ENCODE peak calls at places on chromosomes 2 and 18, in seven cellular contexts. T, D, J, W, R, I and H are unnamed samples.

GRCh38 chr2:182824056-182824758 is 42.2 kb downstream of the FRZB start:
- DNase-seq in T (no peak), D (no peak), J (no peak), W (no peak), R (no peak), I (no peak), H (no peak)

GRCh38 chr2:230668184-230668938 is 44.3 kb upstream of the CAB39 start:
- DNase-seq in T (peak), D (peak), J (no peak), W (peak), R (peak), I (no peak), H (no peak)

GRCh38 chr18:63591725-63592124 is 4.6 kb downstream of the SERPINB13 start:
- DNase-seq in T (no peak), D (no peak), J (no peak), W (no peak), R (no peak), I (no peak), H (peak)

GRCh38 chr2:74457129-74457548 is 1.1 kb upstream of the WBP1 start:
- DNase-seq in T (peak), D (peak), J (no peak), W (peak), R (peak), I (no peak), H (no peak)

GRCh38 chr2:215773728-215774127 is 239.6 kb downstream of the MREG start:
- DNase-seq in T (peak), D (no peak), J (peak), W (peak), R (peak), I (no peak), H (peak)

GRCh38 chr2:41836944-41837343 is 210.9 kb upstream of the PKDCC start:
- DNase-seq in T (peak), D (peak), J (no peak), W (peak), R (peak), I (no peak), H (peak)

GRCh38 chr2:199841409-199841808 is 9.6 kb downstream of the FTCDNL1 start:
- DNase-seq in T (no peak), D (no peak), J (no peak), W (no peak), R (no peak), I (no peak), H (no peak)

GRCh38 chr2:128448331-128449225 is 129.9 kb upstream of the HS6ST1 start:
- DNase-seq in T (no peak), D (no peak), J (no peak), W (no peak), R (no peak), I (no peak), H (no peak)

GRCh38 chr2:43758738-43759137 is 15.1 kb upstream of the DYNC2LI1 start:
- DNase-seq in T (peak), D (no peak), J (no peak), W (peak), R (peak), I (no peak), H (peak)

GRCh38 chr2:150621800-150622199 is 134.3 kb upstream of the RND3 start:
- DNase-seq in T (peak), D (no peak), J (no peak), W (peak), R (peak), I (no peak), H (peak)

GRCh38 chr2:29066271-29066860 is 8.0 kb downstream of the PCARE start:
- DNase-seq in T (peak), D (no peak), J (peak), W (peak), R (peak), I (no peak), H (peak)

GRCh38 chr18:8217041-8217564 is 392.1 kb upstream of the RAB12 start:
- DNase-seq in T (peak), D (no peak), J (no peak), W (peak), R (peak), I (no peak), H (no peak)

GRCh38 chr18:48813833-48814489 is 136.8 kb downstream of the SMAD7 start:
- DNase-seq in T (peak), D (no peak), J (no peak), W (peak), R (no peak), I (no peak), H (peak)

GRCh38 chr2:111900859-111901258 is 2.5 kb downstream of the MERTK start:
- DNase-seq in T (peak), D (peak), J (peak), W (peak), R (peak), I (peak), H (peak)

GRCh38 chr2:68320118-68320641 is 431 bp upstream of the CNRIP1 start:
- DNase-seq in T (no peak), D (no peak), J (no peak), W (no peak), R (peak), I (no peak), H (peak)

GRCh38 chr2:16071039-16071864 is 130.9 kb downstream of the MYCN start:
- DNase-seq in T (no peak), D (no peak), J (no peak), W (no peak), R (no peak), I (no peak), H (no peak)

GRCh38 chr2:135030826-135031225 is 16.4 kb downstream of the MAP3K19 start:
- DNase-seq in T (peak), D (no peak), J (peak), W (peak), R (peak), I (no peak), H (peak)

GRCh38 chr2:184367211-184367610 is 231.1 kb upstream of the ZNF804A start:
- DNase-seq in T (no peak), D (no peak), J (no peak), W (no peak), R (no peak), I (no peak), H (no peak)

GRCh38 chr18:34222025-34222395 is 2.7 kb downstream of the NOL4 start:
- DNase-seq in T (no peak), D (no peak), J (no peak), W (no peak), R (no peak), I (no peak), H (no peak)

GRCh38 chr2:33272001-33272400 is 204.4 kb upstream of the RASGRP3 start:
- DNase-seq in T (peak), D (no peak), J (no peak), W (peak), R (peak), I (no peak), H (peak)

GRCh38 chr18:13608791-13609552 is 117.4 kb downstream of the FAM210A start:
- DNase-seq in T (no peak), D (no peak), J (no peak), W (no peak), R (no peak), I (no peak), H (no peak)

GRCh38 chr2:109333414-109334194 is 204.6 kb downstream of the SH3RF3 start:
- DNase-seq in T (no peak), D (peak), J (peak), W (no peak), R (peak), I (peak), H (peak)

GRCh38 chr2:65666156-65666725 is 233.8 kb upstream of the SPRED2 start:
- DNase-seq in T (peak), D (no peak), J (no peak), W (peak), R (peak), I (no peak), H (no peak)

GRCh38 chr2:28976584-28976983 is 4.5 kb upstream of the TOGARAM2 start:
- DNase-seq in T (peak), D (no peak), J (peak), W (peak), R (peak), I (no peak), H (peak)

GRCh38 chr2:10447300-10448207 is 573 bp downstream of the ODC1 start:
- DNase-seq in T (peak), D (peak), J (peak), W (peak), R (peak), I (peak), H (peak)

GRCh38 chr2:215442392-215442787 is 6.5 kb upstream of the FN1 start:
- DNase-seq in T (no peak), D (no peak), J (no peak), W (no peak), R (no peak), I (no peak), H (no peak)

GRCh38 chr2:12424820-12425219 is 291.9 kb upstream of the TRIB2 start:
- DNase-seq in T (no peak), D (no peak), J (no peak), W (peak), R (no peak), I (no peak), H (peak)

GRCh38 chr18:24818451-24818850 is 358.0 kb downstream of the HRH4 start:
- DNase-seq in T (no peak), D (no peak), J (no peak), W (no peak), R (no peak), I (no peak), H (no peak)

GRCh38 chr18:24126155-24126947 is 12.5 kb upstream of the CABYR start:
- DNase-seq in T (peak), D (no peak), J (no peak), W (peak), R (no peak), I (no peak), H (peak)

GRCh38 chr2:158498043-158498748 is 41.4 kb downstream of the PKP4 start:
- DNase-seq in T (no peak), D (no peak), J (no peak), W (no peak), R (no peak), I (no peak), H (peak)

DNA sequence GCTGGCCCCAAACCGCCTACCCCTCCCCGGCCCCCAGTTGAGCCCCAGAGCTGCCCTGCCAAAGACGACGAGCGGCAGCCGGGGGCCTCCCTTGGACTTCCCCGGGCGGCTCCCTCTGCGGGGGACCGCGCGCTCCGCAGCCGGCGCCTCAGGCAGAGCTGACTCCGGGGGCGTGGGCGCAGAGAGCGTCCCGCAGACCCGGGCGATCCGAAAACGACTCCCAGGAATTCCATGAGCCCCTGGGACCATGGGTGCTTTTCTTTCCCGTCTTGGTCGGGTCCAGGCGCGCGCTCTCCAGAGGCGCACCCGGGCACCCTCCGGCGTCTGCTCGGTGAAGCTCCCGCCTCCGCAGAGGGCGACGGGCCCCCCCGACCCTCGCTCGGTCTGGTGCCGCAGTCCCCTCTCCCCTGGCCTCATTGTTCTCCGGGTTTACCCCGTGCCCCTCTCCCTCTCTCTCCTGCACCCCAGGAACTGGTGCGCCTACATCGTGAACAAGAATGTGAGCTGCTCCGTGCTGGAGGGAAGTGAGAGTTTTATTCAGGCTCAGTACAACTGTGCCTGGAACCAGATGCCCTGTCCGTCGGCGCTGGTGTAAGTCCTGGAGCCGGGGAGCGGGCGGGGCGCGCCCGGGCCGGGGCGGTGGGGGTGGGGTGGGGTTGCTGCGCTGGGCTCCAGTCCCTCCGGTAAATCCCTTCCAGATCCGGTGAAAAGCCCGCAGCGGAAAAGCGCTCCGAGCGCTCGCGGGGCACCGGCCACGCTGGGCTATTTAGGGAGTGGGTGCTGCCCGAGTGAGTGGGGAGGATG is 737 bp downstream of the EMILIN2 start:
- DNase-seq in T (peak), D (peak), J (no peak), W (peak), R (peak), I (no peak), H (peak)
- H3K4me3 ChIP-seq in T (peak), D (peak), J (no peak), W (peak), R (peak), I (peak), H (peak)

DNA sequence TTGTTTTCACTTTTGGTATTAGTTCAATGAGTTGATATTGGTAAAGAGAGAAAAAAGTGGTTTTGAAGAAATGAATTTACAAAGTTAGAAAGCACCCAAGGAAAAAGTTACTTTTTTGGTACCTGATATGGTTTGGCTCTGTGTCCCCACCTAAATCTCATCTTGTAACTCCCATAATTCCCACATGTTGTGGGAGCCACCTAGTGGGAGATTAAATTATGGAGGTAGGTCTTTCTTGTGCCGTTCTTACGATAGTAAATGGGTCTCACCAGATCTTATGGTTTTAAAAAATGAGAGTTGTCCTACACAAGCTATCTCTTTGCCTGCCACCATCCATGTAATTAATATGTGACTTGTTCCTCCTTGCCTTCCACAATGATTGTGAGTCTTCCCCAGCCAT is 965.6 kb upstream of the NRXN1 start:
- DNase-seq in T (peak), D (no peak), J (no peak), W (no peak), R (peak), I (no peak), H (peak)
- TF ChIP-seq CTCF in T (no peak), D (no peak), J (no peak), W (no peak), R (peak), I (no peak), H (peak)

GRCh38 chr2:62309465-62310091 is 113.7 kb downstream of the B3GNT2 start:
- DNase-seq in T (no peak), D (peak), J (no peak), W (no peak), R (no peak), I (no peak), H (peak)
- H3K4me3 ChIP-seq in T (no peak), D (no peak), J (no peak), W (no peak), R (no peak), I (no peak), H (peak)

GRCh38 chr2:240595381-240596079 is 9.0 kb downstream of the CAPN10 start:
- DNase-seq in T (peak), D (peak), J (peak), W (peak), R (peak), I (peak), H (no peak)
- TF ChIP-seq CTCF in T (peak), D (peak), J (peak), W (peak), R (peak), I (no peak), H (no peak)

DNA sequence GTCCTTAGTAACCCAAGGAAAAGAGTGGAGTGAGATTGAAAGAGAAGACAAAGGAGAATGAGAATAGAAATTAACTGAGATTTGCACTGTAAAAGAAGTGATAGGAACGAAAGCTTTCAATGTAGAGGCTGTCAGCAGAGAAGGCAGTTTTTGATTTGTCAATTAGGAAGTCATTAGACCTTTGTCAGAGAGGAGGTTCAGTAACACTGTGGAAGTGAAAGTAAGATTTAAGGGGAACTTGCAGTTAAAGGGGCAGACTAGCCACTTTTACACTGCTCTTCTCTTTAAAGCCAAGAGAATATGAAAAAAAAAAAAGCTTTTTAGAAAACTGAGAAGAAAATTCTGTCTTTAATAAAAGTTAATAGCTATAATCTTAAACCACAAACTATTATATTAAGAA is 11.5 kb upstream of the KYNU start:
- DNase-seq in T (no peak), D (no peak), J (no peak), W (peak), R (peak), I (no peak), H (peak)
- H3K4me3 ChIP-seq in T (no peak), D (no peak), J (no peak), W (no peak), R (no peak), I (no peak), H (no peak)

GRCh38 chr2:178419123-178419522 is 31.9 kb downstream of the PRKRA start:
- DNase-seq in T (peak), D (no peak), J (no peak), W (peak), R (peak), I (no peak), H (peak)
- TF ChIP-seq CTCF in T (peak), D (no peak), J (no peak), W (peak), R (peak), I (peak), H (peak)

GRCh38 chr2:24008672-24009366 is 1.1 kb upstream of the MFSD2B start:
- DNase-seq in T (no peak), D (no peak), J (peak), W (no peak), R (no peak), I (peak), H (no peak)

GRCh38 chr2:24011278-24012104 is 1.6 kb downstream of the MFSD2B start:
- DNase-seq in T (no peak), D (no peak), J (no peak), W (no peak), R (no peak), I (no peak), H (no peak)

GRCh38 chr2:24010477-24011277 is 792 bp downstream of the MFSD2B start:
- DNase-seq in T (no peak), D (no peak), J (no peak), W (no peak), R (no peak), I (no peak), H (no peak)

GRCh38 chr2:24009367-24009679 is 562 bp upstream of the MFSD2B start:
- DNase-seq in T (no peak), D (no peak), J (no peak), W (no peak), R (no peak), I (no peak), H (no peak)

DNA sequence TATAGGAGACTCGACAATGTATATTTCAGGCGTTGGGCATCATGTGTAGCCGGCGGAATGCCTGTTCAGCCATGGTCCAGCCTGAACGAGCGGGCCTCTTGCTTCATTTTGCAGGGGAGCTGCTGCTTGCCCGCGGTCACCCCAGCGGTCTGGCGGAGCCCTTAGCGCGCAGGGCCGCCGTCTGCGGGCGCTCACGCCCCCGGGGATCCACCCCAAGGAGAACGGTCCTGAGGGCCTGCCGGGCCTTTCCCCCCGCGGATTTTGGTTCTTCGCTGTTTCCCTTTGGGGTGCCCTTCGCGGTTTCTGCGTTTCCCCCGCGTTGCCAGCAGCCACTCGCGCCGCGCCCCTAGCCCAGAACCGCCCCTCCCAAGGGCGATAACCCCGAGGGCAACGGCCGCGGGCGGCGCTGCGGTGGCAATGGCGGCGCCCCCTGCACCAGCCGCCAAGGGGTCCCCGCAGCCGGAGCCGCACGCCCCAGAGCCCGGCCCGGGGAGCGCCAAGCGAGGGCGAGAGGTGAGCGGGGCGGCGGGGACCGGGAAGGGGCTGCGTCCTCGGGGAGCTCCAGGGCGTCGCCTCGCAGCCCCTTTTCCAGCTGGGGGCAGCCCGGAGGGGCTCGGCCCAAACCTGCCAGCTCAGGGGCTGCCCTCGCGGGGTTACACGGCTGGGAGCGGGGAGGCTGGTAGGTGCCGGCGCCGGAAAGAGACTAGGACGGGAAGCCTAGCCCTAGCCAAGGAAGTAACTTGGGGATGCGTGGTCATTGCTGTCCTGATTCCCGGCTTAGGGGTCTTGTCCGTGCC is at the start of gene MFSD2B:
- DNase-seq in T (no peak), D (no peak), J (no peak), W (peak), R (peak), I (no peak), H (peak)
- H3K4me3 ChIP-seq in T (peak), D (peak), J (peak), W (peak), R (peak), I (no peak), H (peak)

DNA sequence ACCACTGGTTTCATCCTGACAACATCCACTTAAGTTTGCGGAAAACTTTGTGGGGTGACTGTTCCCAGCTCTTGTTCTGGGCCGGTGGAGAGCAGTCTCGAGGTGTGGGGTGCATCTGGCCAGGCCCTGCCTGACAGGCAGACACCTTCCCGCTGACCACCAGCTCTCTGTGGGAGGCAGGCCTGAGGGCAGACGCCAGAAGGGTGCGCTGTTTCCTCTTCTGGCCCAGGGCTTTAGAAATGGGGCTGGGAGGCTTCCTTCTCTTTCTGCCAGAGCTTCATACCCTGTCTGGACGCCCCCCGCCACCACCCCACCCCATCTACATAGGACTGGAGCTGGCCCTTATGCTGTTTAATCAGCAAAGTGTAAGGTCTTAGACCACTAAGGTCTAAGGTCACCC is 263.8 kb downstream of the LOXHD1 start:
- DNase-seq in T (no peak), D (no peak), J (no peak), W (no peak), R (peak), I (no peak), H (no peak)
- TF ChIP-seq CTCF in T (no peak), D (peak), J (peak), W (no peak), R (peak), I (no peak), H (no peak)